ENCODE peak calls at places on chromosomes 2 and 18, in seven cellular contexts. M is myocyte, Y is H7, B is astrocyte of the spinal cord, X is fibroblast of the conjunctiva, H is LoVo, R is NCI-H1105. V is an unnamed sample.

GRCh38 chr2:119489232-119489952 is 34.9 kb downstream of the SCTR start:
- DNase-seq in M (no peak), Y (no peak), B (no peak), X (no peak), H (no peak), R (no peak), V (peak)

GRCh38 chr18:708096-708495 is 4.3 kb downstream of the ENOSF1 start:
- DNase-seq in M (no peak), Y (no peak), B (no peak), X (no peak), H (no peak), R (no peak), V (peak)

GRCh38 chr2:112938904-112939303 is 27.9 kb downstream of the IL37 start:
- DNase-seq in M (peak), Y (no peak), B (peak), X (no peak), H (peak), R (no peak), V (no peak)

GRCh38 chr2:14633031-14633430 is 514 bp downstream of the LRATD1 start:
- DNase-seq in M (no peak), Y (no peak), B (no peak), X (no peak), H (no peak), R (no peak), V (no peak)

GRCh38 chr2:136301012-136301411 is 183.1 kb upstream of the CXCR4 start:
- DNase-seq in M (no peak), Y (no peak), B (no peak), X (no peak), H (no peak), R (no peak), V (no peak)

GRCh38 chr18:58998421-58999203 is 133.9 kb downstream of the ZNF532 start:
- DNase-seq in M (peak), Y (no peak), B (peak), X (no peak), H (no peak), R (no peak), V (no peak)

GRCh38 chr2:138931284-138932256 is 151.4 kb upstream of the NXPH2 start:
- DNase-seq in M (no peak), Y (no peak), B (no peak), X (no peak), H (no peak), R (no peak), V (no peak)

GRCh38 chr2:9703701-9704221 is 73.0 kb upstream of the YWHAQ start:
- DNase-seq in M (peak), Y (peak), B (peak), X (peak), H (peak), R (no peak), V (no peak)

GRCh38 chr2:36507408-36507812 is 90.6 kb downstream of the FEZ2 start:
- DNase-seq in M (peak), Y (peak), B (peak), X (peak), H (peak), R (peak), V (no peak)

GRCh38 chr18:63376493-63377053 is 9.6 kb upstream of the KDSR start:
- DNase-seq in M (no peak), Y (no peak), B (no peak), X (peak), H (no peak), R (no peak), V (no peak)

GRCh38 chr2:75066121-75066520 is 107.7 kb downstream of the POLE4 start:
- DNase-seq in M (no peak), Y (no peak), B (no peak), X (no peak), H (no peak), R (no peak), V (no peak)

GRCh38 chr2:214800180-214800579 is 9.3 kb downstream of the BARD1 start:
- DNase-seq in M (no peak), Y (no peak), B (no peak), X (no peak), H (no peak), R (no peak), V (no peak)

GRCh38 chr2:108621087-108621559 is 86.9 kb downstream of the LIMS1 start:
- DNase-seq in M (no peak), Y (no peak), B (peak), X (no peak), H (peak), R (peak), V (no peak)

GRCh38 chr2:129192841-129193253 is 786.6 kb upstream of the RAB6C start:
- DNase-seq in M (no peak), Y (no peak), B (no peak), X (no peak), H (peak), R (no peak), V (no peak)

GRCh38 chr2:20539133-20539719 is 92.4 kb downstream of the RHOB start:
- DNase-seq in M (peak), Y (no peak), B (no peak), X (no peak), H (no peak), R (no peak), V (no peak)

GRCh38 chr2:120269076-120269744 is 16.6 kb downstream of the RALB start:
- DNase-seq in M (no peak), Y (no peak), B (no peak), X (no peak), H (no peak), R (no peak), V (no peak)

GRCh38 chr2:2754940-2755339 is 423.9 kb upstream of the MYT1L start:
- DNase-seq in M (no peak), Y (no peak), B (no peak), X (no peak), H (no peak), R (no peak), V (no peak)

GRCh38 chr2:141946016-141946415 is 184.8 kb downstream of the LRP1B start:
- DNase-seq in M (no peak), Y (no peak), B (no peak), X (no peak), H (no peak), R (no peak), V (no peak)

GRCh38 chr18:61136852-61137251 is 196.4 kb upstream of the CDH20 start:
- DNase-seq in M (no peak), Y (no peak), B (no peak), X (no peak), H (no peak), R (no peak), V (no peak)

GRCh38 chr2:102603904-102604303 is 15.4 kb upstream of the SLC9A2 start:
- DNase-seq in M (peak), Y (no peak), B (no peak), X (no peak), H (peak), R (no peak), V (no peak)

GRCh38 chr2:56348382-56348781 is 164.6 kb downstream of the CCDC85A start:
- DNase-seq in M (no peak), Y (no peak), B (no peak), X (no peak), H (no peak), R (no peak), V (no peak)

GRCh38 chr2:62817348-62817747 is 111.8 kb downstream of the EHBP1 start:
- DNase-seq in M (no peak), Y (no peak), B (no peak), X (no peak), H (no peak), R (no peak), V (no peak)

GRCh38 chr18:9743200-9744016 is 35.3 kb downstream of the RAB31 start:
- DNase-seq in M (peak), Y (peak), B (peak), X (peak), H (peak), R (no peak), V (peak)

GRCh38 chr2:236262238-236262637 is 2.0 kb downstream of the ASB18 start:
- DNase-seq in M (no peak), Y (no peak), B (no peak), X (no peak), H (no peak), R (no peak), V (no peak)

GRCh38 chr2:37730037-37730813 is 58.8 kb upstream of the CDC42EP3 start:
- DNase-seq in M (no peak), Y (no peak), B (no peak), X (no peak), H (no peak), R (no peak), V (no peak)

GRCh38 chr2:182885771-182886170 is 19.3 kb upstream of the FRZB start:
- DNase-seq in M (no peak), Y (no peak), B (no peak), X (no peak), H (no peak), R (no peak), V (no peak)

GRCh38 chr2:60759654-60760053 is 3.6 kb downstream of the PAPOLG start:
- DNase-seq in M (no peak), Y (no peak), B (no peak), X (no peak), H (no peak), R (peak), V (no peak)

GRCh38 chr2:69077224-69077953 is 64.4 kb downstream of the ANTXR1 start:
- DNase-seq in M (no peak), Y (peak), B (no peak), X (no peak), H (no peak), R (no peak), V (no peak)

GRCh38 chr2:95063401-95063958 is 38.0 kb downstream of the MAL start:
- DNase-seq in M (no peak), Y (no peak), B (no peak), X (no peak), H (no peak), R (no peak), V (no peak)

GRCh38 chr2:235357881-235358280 is 136.0 kb upstream of the AGAP1 start:
- DNase-seq in M (no peak), Y (no peak), B (no peak), X (no peak), H (no peak), R (no peak), V (no peak)

GRCh38 chr18:56107821-56108485 is 520.0 kb upstream of the TCF4 start:
- DNase-seq in M (no peak), Y (no peak), B (no peak), X (no peak), H (no peak), R (no peak), V (no peak)

GRCh38 chr18:22466608-22467390 is 49.1 kb upstream of the CTAGE1 start:
- DNase-seq in M (no peak), Y (no peak), B (peak), X (peak), H (peak), R (no peak), V (no peak)

V was measured in esophagus muscularis mucosa.